ENCODE peak calls at places on chromosomes 4 and X, in four cellular contexts. Z, Y, R and J are unnamed samples.
A peak's percentile ranks its signal among the peaks of the same experiment; 100 is the strongest.

GRCh38 chr4:100632163-100632562 is 114.3 kb upstream of the EMCN start:
- DNase-seq in Z (peak; percentile 73), Y (no peak), R (no peak), J (no peak)

GRCh38 chrX:119647089-119647488 is 40.9 kb upstream of the NKRF start:
- DNase-seq in Y (no peak), R (no peak), Z (no peak), J (no peak)

GRCh38 chrX:64176876-64177275 is 28.6 kb downstream of the AMER1 start:
- DNase-seq in Z (no peak), R (no peak), Y (no peak), J (no peak)

GRCh38 chrX:21657318-21658151 is 595 bp downstream of the KLHL34 start:
- DNase-seq in Y (no peak), R (no peak), Z (no peak), J (no peak)

GRCh38 chr4:174437324-174437723 is 85.0 kb downstream of the HPGD start:
- DNase-seq in Y (peak; percentile 93), Z (no peak), R (no peak), J (no peak)

GRCh38 chr4:16194199-16194598 is 32.1 kb downstream of the TAPT1 start:
- DNase-seq in Z (no peak), R (no peak), Y (no peak), J (no peak)

GRCh38 chr4:151197258-151197657 is 79.7 kb upstream of the PRSS48 start:
- DNase-seq in R (no peak), Y (no peak), Z (no peak), J (no peak)

GRCh38 chr4:2939383-2940243 is 23.6 kb downstream of the NOP14 start:
- DNase-seq in Z (peak; percentile 75), Y (no peak), R (no peak), J (peak; percentile 86)

GRCh38 chrX:141839856-141840255 is 1.7 kb downstream of the MAGEC3 start:
- DNase-seq in R (no peak), Z (no peak), Y (no peak), J (no peak)

GRCh38 chrX:130669233-130669632 is 233.8 kb downstream of the ENOX2 start:
- DNase-seq in R (no peak), Z (no peak), Y (no peak), J (no peak)

GRCh38 chr4:88137112-88137511 is 21.3 kb downstream of the ABCG2 start:
- DNase-seq in Z (no peak), R (no peak), Y (no peak), J (no peak)

GRCh38 chrX:39480966-39481365 is 616.8 kb downstream of the BCOR start:
- DNase-seq in Z (no peak), R (no peak), Y (no peak), J (no peak)

GRCh38 chrX:109487640-109488039 is 5.8 kb upstream of the GUCY2F start:
- DNase-seq in Y (no peak), Z (no peak), R (no peak), J (no peak)

GRCh38 chr4:173707658-173708415 is 177.8 kb upstream of the HAND2 start:
- DNase-seq in Y (no peak), Z (no peak), R (no peak), J (no peak)

GRCh38 chrX:138710311-138710791 is 1.2 kb downstream of the FGF13 start:
- DNase-seq in R (no peak), Z (no peak), Y (peak; percentile 0), J (no peak)

GRCh38 chrX:111244238-111244750 is 26.0 kb downstream of the CAPN6 start:
- DNase-seq in Y (peak; percentile 12), Z (no peak), R (peak; percentile 3), J (no peak)

GRCh38 chrX:118497180-118497814 is 1.7 kb downstream of the DOCK11 start:
- DNase-seq in Y (no peak), R (no peak), Z (no peak), J (no peak)
- TF ChIP-seq POLR2A in Y (no peak), R (no peak), Z (no peak), J (no peak)

DNA sequence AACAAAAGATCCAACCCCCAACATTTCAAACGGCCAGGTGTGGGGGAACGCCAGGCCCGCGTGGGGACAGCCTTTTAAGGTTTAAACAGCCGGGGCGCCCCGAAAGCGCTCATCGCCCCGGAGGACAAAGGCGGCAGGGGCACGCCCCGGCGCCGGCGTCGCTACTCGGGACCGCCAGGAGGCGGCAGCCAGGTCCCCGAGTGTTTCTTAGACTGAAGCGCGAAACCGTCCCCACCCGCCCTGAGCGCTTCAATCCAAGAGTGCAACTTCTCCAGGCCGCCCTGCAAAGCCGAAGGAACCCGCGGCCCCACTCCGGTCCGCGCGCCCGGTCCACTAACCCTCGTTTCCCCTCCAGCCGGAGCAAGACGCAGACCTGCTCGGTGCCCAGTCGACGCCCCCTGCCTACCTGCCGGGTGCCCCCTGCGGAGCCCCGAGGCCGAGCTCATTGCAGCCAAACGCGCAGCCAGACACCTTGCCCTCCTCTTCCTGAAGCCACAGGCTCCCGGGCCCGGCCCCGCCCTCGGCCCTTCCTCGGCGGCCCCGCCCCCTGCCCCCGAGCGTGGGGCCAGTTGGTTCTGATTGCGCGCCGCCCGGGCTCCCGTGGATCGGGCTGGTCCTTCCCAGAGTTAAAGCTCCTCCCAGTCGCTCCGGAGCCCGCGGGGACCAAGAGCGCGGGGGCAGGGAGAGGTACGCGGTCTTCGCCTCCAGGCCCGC is at the start of gene CASP6:
- DNase-seq in R (peak; percentile 51), Z (peak; percentile 92), Y (peak; percentile 73), J (no peak)
- TF ChIP-seq POLR2A in R (no peak), Z (peak; percentile 10), Y (peak; percentile 42), J (no peak)

DNA sequence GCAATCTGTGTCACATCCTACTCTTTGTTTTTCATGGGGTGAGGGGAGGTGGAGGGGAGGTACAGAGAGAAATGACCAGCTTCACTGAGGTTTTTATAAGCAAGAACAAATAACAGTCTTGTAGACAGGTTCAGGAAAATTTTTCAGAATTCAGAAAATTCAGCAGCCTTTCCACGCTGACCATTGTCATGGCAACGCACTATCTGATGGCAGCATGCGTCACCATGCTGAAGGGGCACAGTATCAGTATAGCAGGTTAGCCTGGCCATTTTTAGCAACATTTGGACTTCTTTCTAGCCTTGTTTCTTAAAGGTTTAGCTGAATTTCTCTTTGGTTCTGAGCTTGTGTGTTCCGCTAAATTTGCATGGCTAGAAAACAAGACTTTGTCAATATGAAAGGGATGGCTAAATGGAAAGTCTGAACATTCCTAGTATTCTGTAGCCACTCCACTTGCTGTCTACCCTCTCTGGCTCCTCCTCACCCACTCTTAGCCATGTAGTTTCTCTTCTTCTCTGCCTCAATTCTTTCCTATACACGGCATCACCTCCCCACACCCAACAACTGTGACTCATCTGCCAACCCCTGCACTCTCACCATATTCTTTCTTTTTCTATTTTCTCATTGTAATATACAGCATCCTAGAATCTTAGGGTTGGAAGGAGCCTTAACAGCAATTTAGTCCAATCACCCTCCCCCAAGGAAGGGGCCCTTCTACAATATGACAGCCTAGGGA is 42.7 kb upstream of the CITED1 start:
- DNase-seq in R (no peak), Z (no peak), Y (no peak), J (no peak)
- TF ChIP-seq POLR2A in R (no peak), Z (no peak), Y (no peak), J (no peak)

GRCh38 chrX:15675490-15675921 is 10.9 kb upstream of the CLTRN start:
- DNase-seq in Z (peak; percentile 88), Y (peak; percentile 86), R (peak; percentile 70), J (peak; percentile 98)
- TF ChIP-seq POLR2A in Z (no peak), Y (peak; percentile 60), R (no peak), J (no peak)

GRCh38 chr4:74174941-74175340 is 17.0 kb downstream of the MTHFD2L start:
- DNase-seq in Z (no peak), Y (no peak), R (no peak), J (no peak)
- TF ChIP-seq POLR2A in Z (no peak), Y (no peak), R (no peak), J (no peak)